ENCODE peak calls at places on chromosomes 16 and 17, in eight cellular contexts. I is mucosa of descending colon, X is stomach, M is lung, N is ovary, H is hepatocyte, D is uterus, F is MM.1S. Z is an unnamed sample.

GRCh38 chr16:12801511-12802042 is 2.1 kb downstream of the CPPED1 start:
- DNase-seq in I (peak; percentile 21), X (no peak), M (peak; percentile 34), N (peak; percentile 69), H (no peak), D (no peak), F (no peak), Z (no peak)

GRCh38 chr17:81513669-81514484 is 1.3 kb upstream of the ACTG1 start:
- DNase-seq in I (peak; percentile 71), X (peak; percentile 80), M (peak; percentile 60), N (peak; percentile 61), H (peak; percentile 90), D (peak; percentile 69), F (peak; percentile 45), Z (peak; percentile 25)

GRCh38 chr16:57889960-57890751 is 80.8 kb downstream of the CNGB1 start:
- DNase-seq in I (peak; percentile 27), X (no peak), M (no peak), N (no peak), H (no peak), D (no peak), F (no peak), Z (no peak)

GRCh38 chr16:83781-84615 is 6.0 kb downstream of the MPG start:
- DNase-seq in I (no peak), X (no peak), M (no peak), N (no peak), H (no peak), D (no peak), F (no peak), Z (no peak)

GRCh38 chr16:90015586-90016338 is 3.5 kb downstream of the DBNDD1 start:
- DNase-seq in I (no peak), X (no peak), M (no peak), N (no peak), H (no peak), D (no peak), F (no peak), Z (no peak)

GRCh38 chr17:77879896-77880280 is 78.6 kb upstream of the TNRC6C start:
- DNase-seq in I (no peak), X (no peak), M (no peak), N (no peak), H (no peak), D (no peak), F (no peak), Z (no peak)

GRCh38 chr16:57401943-57402640 is 2.5 kb upstream of the CCL17 start:
- DNase-seq in I (no peak), X (no peak), M (no peak), N (no peak), H (no peak), D (no peak), F (no peak), Z (no peak)

GRCh38 chr16:23967775-23968571 is 132.2 kb downstream of the PRKCB start:
- DNase-seq in I (no peak), X (no peak), M (no peak), N (no peak), H (no peak), D (no peak), F (no peak), Z (no peak)

GRCh38 chr17:10681866-10682446 is 15.4 kb downstream of the SCO1 start:
- DNase-seq in I (no peak), X (no peak), M (no peak), N (no peak), H (no peak), D (no peak), F (no peak), Z (no peak)

GRCh38 chr16:84370723-84371552 is 2.6 kb downstream of the ATP2C2 start:
- DNase-seq in I (peak; percentile 55), X (no peak), M (no peak), N (no peak), H (peak; percentile 51), D (no peak), F (no peak), Z (no peak)

GRCh38 chr17:10803350-10803749 is 549 bp downstream of the TMEM238L start:
- DNase-seq in I (no peak), X (peak; percentile 68), M (no peak), N (no peak), H (no peak), D (no peak), F (no peak), Z (no peak)

GRCh38 chr17:55056530-55056929 is 88.0 kb downstream of the STXBP4 start:
- DNase-seq in I (peak; percentile 38), X (peak; percentile 58), M (peak; percentile 29), N (no peak), H (no peak), D (no peak), F (no peak), Z (peak; percentile 14)

GRCh38 chr17:17840751-17841591 is 4.2 kb upstream of the SREBF1 start:
- DNase-seq in I (peak; percentile 65), X (no peak), M (no peak), N (peak; percentile 53), H (no peak), D (no peak), F (no peak), Z (no peak)

GRCh38 chr16:84567446-84567962 is 50.4 kb downstream of the COTL1 start:
- DNase-seq in I (no peak), X (no peak), M (no peak), N (no peak), H (no peak), D (no peak), F (no peak), Z (no peak)

GRCh38 chr16:61887903-61888302 is 148.3 kb downstream of the CDH8 start:
- DNase-seq in I (peak; percentile 4), X (no peak), M (no peak), N (no peak), H (peak; percentile 9), D (no peak), F (peak; percentile 48), Z (no peak)

GRCh38 chr16:49484454-49484853 is 110.8 kb downstream of the C16orf78 start:
- DNase-seq in I (peak; percentile 74), X (peak; percentile 56), M (peak; percentile 44), N (peak; percentile 85), H (peak; percentile 72), D (peak; percentile 83), F (peak; percentile 71), Z (peak; percentile 82)

GRCh38 chr17:29749045-29749825 is 126.5 kb upstream of the CORO6 start:
- DNase-seq in I (no peak), X (no peak), M (no peak), N (no peak), H (no peak), D (no peak), F (no peak), Z (no peak)

GRCh38 chr16:55773859-55774549 is 58.9 kb downstream of the CES1 start:
- DNase-seq in I (no peak), X (no peak), M (no peak), N (no peak), H (no peak), D (no peak), F (no peak), Z (no peak)

GRCh38 chr17:46949291-46950174 is 26.6 kb downstream of the GOSR2 start:
- DNase-seq in I (no peak), X (no peak), M (no peak), N (no peak), H (no peak), D (no peak), F (no peak), Z (no peak)

GRCh38 chr16:22207715-22208360 is 1.8 kb downstream of the EEF2K start:
- DNase-seq in I (no peak), X (no peak), M (no peak), N (no peak), H (no peak), D (no peak), F (no peak), Z (no peak)
- H3K4me1 ChIP-seq in I (peaks cover 23% of the 10 kb centered on the region), X (peaks cover 64% of the 10 kb centered on the region), M (peaks cover 5% of the 10 kb centered on the region), N (peaks cover 10% of the 10 kb centered on the region), H (peaks cover 6% of the 10 kb centered on the region), D (peaks cover 5% of the 10 kb centered on the region), F (peaks cover 24% of the 10 kb centered on the region), Z (no peaks in the 10 kb centered on the region)

GRCh38 chr17:72092710-72093322 is 28.0 kb upstream of the SOX9 start:
- DNase-seq in I (no peak), X (no peak), M (no peak), N (no peak), H (no peak), D (no peak), F (no peak), Z (no peak)
- TF ChIP-seq CTCF in I (no peak), X (no peak), M (no peak), N (no peak), H (no peak), D (no peak), F (no peak), Z (no peak)

GRCh38 chr17:49002331-49002730 is 5.1 kb downstream of the IGF2BP1 start:
- DNase-seq in I (no peak), X (no peak), M (no peak), N (no peak), H (peak; percentile 1), D (no peak), F (no peak), Z (no peak)
- H3K4me3 ChIP-seq in I (no peak overlapping the region), X (no peak overlapping the region), M (no peak overlapping the region), N (no peak overlapping the region), H (peak overlapping the region; percentile 87), D (no peak overlapping the region), F (no peak overlapping the region), Z (no peak overlapping the region)

GRCh38 chr16:88767546-88767945 is 17.5 kb downstream of the PIEZO1 start:
- DNase-seq in I (no peak), X (no peak), M (no peak), N (no peak), H (no peak), D (no peak), F (no peak), Z (no peak)

GRCh38 chr16:88770459-88771293 is 14.3 kb downstream of the PIEZO1 start:
- DNase-seq in I (peak; percentile 71), X (peak; percentile 40), M (peak; percentile 73), N (no peak), H (peak; percentile 91), D (peak; percentile 66), F (no peak), Z (peak; percentile 78)

GRCh38 chr16:88771294-88771772 is 13.7 kb downstream of the PIEZO1 start:
- DNase-seq in I (no peak), X (no peak), M (no peak), N (no peak), H (no peak), D (no peak), F (no peak), Z (no peak)

GRCh38 chr16:88768041-88768876 is 16.8 kb downstream of the PIEZO1 start:
- DNase-seq in I (no peak), X (no peak), M (peak; percentile 83), N (peak; percentile 34), H (peak; percentile 45), D (peak; percentile 63), F (no peak), Z (peak; percentile 53)

DNA sequence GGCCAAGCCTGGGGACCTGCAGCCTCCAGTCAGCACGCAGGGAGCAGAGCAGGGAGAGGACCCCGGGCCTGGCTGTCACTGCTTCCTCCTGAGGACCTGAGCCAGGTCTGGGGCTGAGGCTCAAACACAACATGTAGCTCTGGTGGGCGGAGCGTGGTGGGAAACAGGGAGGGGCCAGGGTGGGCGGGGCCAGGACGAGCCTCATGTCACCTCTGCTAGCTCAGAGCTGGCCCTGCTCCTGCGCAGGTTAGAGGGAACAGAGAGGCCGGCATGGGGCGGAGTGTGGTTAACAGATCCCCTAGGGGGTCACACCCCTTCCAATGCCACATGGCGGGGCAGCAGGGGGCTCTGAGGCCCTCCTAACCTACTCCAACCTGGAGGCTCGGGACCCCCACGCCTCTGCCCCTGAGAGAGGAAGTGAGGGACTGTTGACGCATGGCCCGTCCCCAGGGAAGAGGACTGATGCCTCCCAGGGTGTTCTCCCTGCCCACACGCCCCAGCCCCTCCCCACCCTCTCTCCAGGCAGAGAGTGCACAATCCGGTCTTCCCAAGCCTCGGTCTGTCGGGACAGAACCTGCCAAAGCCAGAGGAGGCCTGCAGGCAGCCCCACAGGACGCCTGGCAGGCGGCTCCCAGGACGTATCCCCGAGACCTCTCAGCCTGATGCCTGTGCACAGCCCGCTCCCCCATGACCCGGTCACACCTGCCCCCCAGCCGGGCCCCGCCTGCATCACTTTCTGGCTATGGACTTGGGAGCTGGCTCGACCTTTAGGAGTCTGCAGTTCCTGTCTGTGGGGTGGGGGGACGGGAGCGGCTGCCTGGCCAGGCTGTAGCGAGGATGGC is 15.2 kb downstream of the PIEZO1 start:
- DNase-seq in I (peak; percentile 72), X (no peak), M (peak; percentile 65), N (no peak), H (peak; percentile 86), D (peak; percentile 36), F (no peak), Z (peak; percentile 62)
- H3K4me1 ChIP-seq in I (peaks cover 62% of the 10 kb centered on the region), X (peaks cover 99% of the 10 kb centered on the region), M (peaks cover 7% of the 10 kb centered on the region), N (peaks cover 52% of the 10 kb centered on the region), H (peaks cover 63% of the 10 kb centered on the region), D (peaks cover 10% of the 10 kb centered on the region), F (no peaks in the 10 kb centered on the region), Z (peaks cover 26% of the 10 kb centered on the region)